ENCODE peak calls at places on chromosomes 1 and 21, in six cellular contexts. P is SJSA1; Q is A549; G is cardiac muscle cell; U is colonic mucosa; X is CD4-positive, alpha-beta memory T cell. B is an unnamed sample. For H3K9me3 and H3K4me1, the result is how much of the 10 kb centered on the place peaks cover.

GRCh38 chr1:180198186-180198585 is 31.9 kb upstream of the LHX4 start:
- DNase-seq in P (no peak), X (no peak), Q (no peak), G (no peak), U (no peak), B (no peak)

GRCh38 chr1:179952181-179952580 is 2.4 kb upstream of the CEP350 start:
- DNase-seq in G (no peak), P (no peak), X (no peak), Q (no peak), U (no peak), B (no peak)

GRCh38 chr21:43287974-43288755 is 119.4 kb downstream of the CRYAA start:
- DNase-seq in Q (peak), X (no peak), U (no peak), G (no peak), P (no peak), B (no peak)

GRCh38 chr21:36065497-36066036 is 4.3 kb upstream of the CBR1 start:
- DNase-seq in G (peak), X (no peak), U (peak), Q (no peak), P (peak), B (peak)

GRCh38 chr1:64691631-64692030 is 53.2 kb upstream of the RAVER2 start:
- DNase-seq in U (no peak), P (peak), Q (no peak), G (peak), X (no peak), B (no peak)

GRCh38 chr1:9186082-9186859 is 48.3 kb upstream of the H6PD start:
- DNase-seq in U (no peak), X (no peak), Q (no peak), G (peak), P (no peak), B (no peak)

GRCh38 chr1:98323906-98324358 is 337.6 kb upstream of the SNX7 start:
- DNase-seq in X (no peak), U (peak), Q (peak), P (peak), G (peak), B (no peak)

GRCh38 chr1:115129071-115129640 is 39.9 kb upstream of the TSPAN2 start:
- DNase-seq in G (no peak), Q (no peak), X (no peak), P (no peak), U (no peak), B (no peak)

GRCh38 chr1:9442266-9442846 is 96.9 kb upstream of the SLC25A33 start:
- DNase-seq in P (peak), X (no peak), U (no peak), Q (no peak), G (no peak), B (no peak)

GRCh38 chr1:151106891-151107290 is 36.3 kb downstream of the GABPB2 start:
- DNase-seq in U (no peak), X (no peak), G (peak), Q (no peak), P (no peak), B (no peak)

GRCh38 chr1:209790286-209791193 is 6.2 kb upstream of the C1orf74 start:
- DNase-seq in U (no peak), P (peak), G (no peak), Q (peak), X (no peak), B (no peak)

GRCh38 chr1:64856564-64856963 is 109.8 kb downstream of the JAK1 start:
- DNase-seq in X (no peak), P (no peak), G (peak), Q (no peak), U (peak), B (peak)

GRCh38 chr1:206685256-206685748 is 597 bp downstream of the MAPKAPK2 start:
- DNase-seq in U (no peak), X (peak), Q (peak), G (no peak), P (no peak), B (no peak)

GRCh38 chr1:79792212-79792575 is 785.7 kb upstream of the ADGRL4 start:
- DNase-seq in G (peak), X (no peak), U (no peak), P (no peak), Q (no peak), B (no peak)

GRCh38 chr21:37642493-37642892 is 273.8 kb downstream of the KCNJ6 start:
- DNase-seq in G (no peak), Q (peak), U (no peak), P (no peak), X (peak), B (no peak)

GRCh38 chr1:22918644-22919043 is 54.0 kb downstream of the LACTBL1 start:
- DNase-seq in X (no peak), P (no peak), G (no peak), U (no peak), Q (no peak), B (no peak)

GRCh38 chr1:39183503-39184353 is 20.8 kb upstream of the MACF1 start:
- DNase-seq in Q (peak), U (peak), X (peak), P (peak), G (peak), B (no peak)

GRCh38 chr1:4108341-4108740 is 208.3 kb upstream of the C1orf174 start:
- DNase-seq in Q (no peak), X (no peak), G (no peak), P (no peak), U (no peak), B (no peak)

GRCh38 chr1:4105300-4105880 is 205.3 kb upstream of the C1orf174 start:
- DNase-seq in P (no peak), Q (no peak), G (no peak), X (no peak), U (no peak), B (no peak)

GRCh38 chr1:4108741-4109625 is 208.9 kb upstream of the C1orf174 start:
- DNase-seq in U (no peak), X (no peak), G (no peak), P (no peak), Q (no peak), B (no peak)

GRCh38 chr1:4107291-4107690 is 207.2 kb upstream of the C1orf174 start:
- DNase-seq in P (no peak), G (no peak), X (no peak), U (no peak), Q (no peak), B (no peak)

DNA sequence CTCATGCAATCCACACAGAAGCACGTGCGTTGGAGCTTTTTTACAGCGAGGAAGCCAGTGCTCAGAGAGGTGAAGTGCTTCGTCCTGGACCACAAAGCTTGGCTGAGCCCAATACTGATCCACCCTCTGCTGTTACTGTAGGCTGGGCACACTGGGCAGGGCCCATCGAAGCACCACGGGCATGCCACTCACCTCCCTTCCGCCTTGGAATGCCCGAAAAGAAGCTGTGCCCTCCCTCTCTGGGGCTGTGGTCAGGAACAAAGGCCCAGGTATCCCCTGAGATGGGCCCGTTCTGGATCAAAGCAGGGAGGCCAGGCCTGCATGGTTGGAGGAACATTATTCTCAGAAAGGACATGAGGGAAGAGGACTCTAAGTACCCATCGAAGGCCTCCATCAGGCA is 206.7 kb upstream of the C1orf174 start:
- DNase-seq in P (no peak), G (no peak), X (no peak), Q (no peak), U (no peak), B (no peak)
- H3K9me3 ChIP-seq in P (under half), G (under half), X (under half), Q (under half), U (under half), B (under half)

GRCh38 chr1:112626887-112627286 is 7.3 kb downstream of the CAPZA1 start:
- DNase-seq in G (no peak), P (no peak), X (no peak), Q (no peak), U (no peak), B (no peak)
- H3K4me1 ChIP-seq in G (under half), P (under half), X (half or more), Q (under half), U (under half), B (under half)

GRCh38 chr1:109827466-109827865 is 63.7 kb upstream of the EPS8L3 start:
- DNase-seq in U (no peak), Q (no peak), G (no peak), X (no peak), P (no peak), B (no peak)
- H3K27ac ChIP-seq in U (no peak), Q (peak), G (no peak), X (no peak), P (no peak), B (no peak)

GRCh38 chr1:232965124-232965911 is 14.9 kb downstream of the NTPCR start:
- DNase-seq in U (no peak), X (no peak), Q (no peak), P (no peak), G (no peak), B (no peak)
- H3K9me3 ChIP-seq in U (under half), X (under half), Q (under half), P (under half), G (under half), B (under half)

B was measured in pancreas.